ENCODE peak calls at places on chromosomes 13 and 19, in five cellular contexts. F is A549; S is dorsolateral prefrontal cortex; L is CD8-positive, alpha-beta T cell; M is Peyer's patch. V is an unnamed sample.

GRCh38 chr13:112643759-112644459 is 45.9 kb upstream of the ATP11A start:
- DNase-seq in M (no peak), L (no peak), S (no peak), F (no peak), V (no peak)

GRCh38 chr19:51097166-51097736 is 11.0 kb downstream of the CTU1 start:
- DNase-seq in F (peak), L (peak), S (peak), M (peak), V (peak)

GRCh38 chr13:29472317-29472961 is 123.0 kb downstream of the SLC7A1 start:
- DNase-seq in L (peak), M (peak), S (no peak), F (peak), V (peak)

GRCh38 chr13:36357231-36357630 is 11.0 kb upstream of the SPART start:
- DNase-seq in L (no peak), S (no peak), M (no peak), F (no peak), V (no peak)

GRCh38 chr13:32272021-32272695 is 43.0 kb downstream of the ZAR1L start:
- DNase-seq in S (no peak), L (no peak), F (no peak), M (no peak), V (peak)

GRCh38 chr19:48271531-48272151 is 1.8 kb downstream of the ZNF114 start:
- DNase-seq in S (peak), M (peak), L (no peak), F (peak), V (peak)

GRCh38 chr13:74409551-74409950 is 275.3 kb upstream of the KLF12 start:
- DNase-seq in S (no peak), L (no peak), M (no peak), F (no peak), V (peak)

GRCh38 chr19:14149509-14149994 is 13.2 kb upstream of the ASF1B start:
- DNase-seq in S (peak), F (no peak), L (peak), M (peak), V (no peak)

GRCh38 chr13:98315902-98316301 is 138.8 kb upstream of the RNF113B start:
- DNase-seq in S (no peak), L (no peak), M (no peak), F (no peak), V (no peak)

GRCh38 chr13:40060318-40061007 is 405.0 kb downstream of the COG6 start:
- DNase-seq in L (no peak), S (no peak), F (no peak), M (no peak), V (peak)

GRCh38 chr19:3154957-3155736 is 19.3 kb downstream of the GNA15 start:
- DNase-seq in S (no peak), M (peak), F (peak), L (peak), V (peak)
- H3K4me3 ChIP-seq in S (no peak), M (no peak), F (no peak), L (peak), V (no peak)

GRCh38 chr19:41264581-41265375 is 606 bp downstream of the HNRNPUL1 start:
- DNase-seq in S (peak), M (peak), F (peak), L (peak), V (peak)
- TF ChIP-seq CTCF in S (no peak), M (no peak), F (no peak), L (peak), V (no peak)

GRCh38 chr19:35046461-35046860 is 4.9 kb downstream of the HPN start:
- DNase-seq in S (no peak), L (no peak), M (no peak), F (no peak), V (no peak)

GRCh38 chr19:35048911-35049411 is 7.4 kb downstream of the HPN start:
- DNase-seq in S (peak), L (no peak), M (no peak), F (no peak), V (no peak)

GRCh38 chr19:35052599-35053190 is 11.2 kb downstream of the HPN start:
- DNase-seq in M (no peak), L (no peak), S (no peak), F (no peak), V (no peak)

GRCh38 chr19:35051796-35052195 is 10.3 kb downstream of the HPN start:
- DNase-seq in M (no peak), F (no peak), L (no peak), S (no peak), V (no peak)

DNA sequence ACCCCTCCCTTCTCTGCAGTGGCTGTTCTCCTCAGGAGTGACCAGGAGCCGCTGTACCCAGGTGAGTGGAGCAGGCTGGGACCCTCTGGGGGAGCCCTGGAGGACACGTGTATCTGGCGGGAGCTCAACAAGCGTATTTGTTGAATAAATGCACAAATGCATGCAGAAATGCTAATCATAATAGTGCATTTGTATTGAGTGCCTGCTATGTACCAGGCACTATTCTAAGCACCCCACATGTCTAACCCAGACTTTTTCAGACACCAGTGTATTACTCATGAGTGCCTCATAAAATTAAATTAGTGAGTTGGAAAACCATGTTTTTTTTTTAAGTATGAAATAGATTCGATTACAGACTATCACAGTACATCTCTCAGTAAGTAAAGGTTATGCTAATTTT is 7.9 kb downstream of the HPN start:
- DNase-seq in L (no peak), M (no peak), S (no peak), F (no peak), V (no peak)
- H3K4me3 ChIP-seq in L (no peak), M (no peak), S (no peak), F (no peak), V (no peak)

GRCh38 chr19:43505186-43505456 is 575 bp upstream of the PHLDB3 start:
- DNase-seq in F (no peak), M (no peak), L (no peak), S (no peak), V (no peak)

GRCh38 chr19:43501661-43502418 is 2.7 kb downstream of the PHLDB3 start:
- DNase-seq in L (no peak), S (no peak), F (no peak), M (no peak), V (no peak)

GRCh38 chr19:43504426-43505185 is at the start of gene PHLDB3:
- DNase-seq in M (peak), S (no peak), F (no peak), L (peak), V (peak)

GRCh38 chr19:43502419-43502976 is 2.0 kb downstream of the PHLDB3 start:
- DNase-seq in F (no peak), L (no peak), S (no peak), M (no peak), V (no peak)

DNA sequence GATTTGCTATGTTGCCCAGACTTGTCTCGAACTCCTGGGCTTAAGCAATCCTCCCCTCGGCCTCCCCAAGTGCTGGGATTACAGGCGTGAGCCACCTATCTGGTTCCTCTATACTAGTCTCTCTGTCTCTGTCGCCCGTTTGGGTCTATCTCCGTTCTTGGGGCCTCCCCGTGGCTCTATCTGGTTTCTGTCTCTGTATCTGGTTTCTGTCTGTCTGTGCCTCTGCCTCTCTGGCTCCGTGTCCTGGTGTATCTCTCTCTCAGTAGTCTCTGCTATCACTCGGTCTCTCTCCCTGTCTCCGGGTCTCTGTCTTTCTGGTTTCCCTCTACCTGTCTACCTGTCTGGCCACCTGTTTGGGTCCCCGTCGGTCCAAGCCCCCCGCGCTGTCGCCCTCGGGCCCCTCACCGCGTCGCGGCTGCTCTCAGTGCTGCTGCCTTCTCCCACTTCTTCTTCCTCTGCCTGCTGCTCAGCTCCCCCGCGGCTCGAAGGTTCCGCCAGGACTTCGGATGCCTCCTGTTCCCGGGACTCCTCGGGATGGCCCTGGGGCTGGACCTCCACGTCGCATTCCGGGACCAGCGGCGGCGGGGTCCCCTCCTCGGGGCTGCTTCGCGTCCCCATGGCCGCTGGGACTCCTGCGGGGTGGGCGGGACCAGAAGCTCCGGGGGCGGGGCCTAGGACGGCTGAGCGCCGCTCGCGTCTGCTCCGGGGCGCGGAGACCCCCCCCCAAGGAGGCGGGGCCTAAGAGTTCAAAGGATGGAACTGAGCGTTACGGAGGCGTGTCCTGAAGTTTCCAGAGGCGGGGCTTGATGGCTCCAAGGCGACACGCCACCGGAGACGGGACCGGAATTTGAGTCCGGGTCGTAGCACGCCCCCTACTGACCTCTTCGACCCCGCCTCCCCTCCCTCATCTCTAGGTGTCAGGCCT is 783 bp downstream of the PHLDB3 start:
- DNase-seq in L (peak), M (peak), F (peak), S (peak), V (peak)
- TF ChIP-seq CTCF in L (no peak), M (peak), F (peak), S (peak), V (no peak)

GRCh38 chr13:80132741-80133601 is 208.0 kb downstream of the SPRY2 start:
- DNase-seq in F (peak), M (peak), S (peak), L (no peak), V (peak)

GRCh38 chr13:80134360-80134759 is 206.6 kb downstream of the SPRY2 start:
- DNase-seq in M (no peak), F (no peak), L (no peak), S (no peak), V (no peak)

GRCh38 chr13:80131204-80131603 is 209.7 kb downstream of the SPRY2 start:
- DNase-seq in F (peak), S (peak), L (no peak), M (peak), V (peak)

GRCh38 chr13:80137994-80138393 is 202.9 kb downstream of the SPRY2 start:
- DNase-seq in M (no peak), F (no peak), L (no peak), S (no peak), V (peak)

DNA sequence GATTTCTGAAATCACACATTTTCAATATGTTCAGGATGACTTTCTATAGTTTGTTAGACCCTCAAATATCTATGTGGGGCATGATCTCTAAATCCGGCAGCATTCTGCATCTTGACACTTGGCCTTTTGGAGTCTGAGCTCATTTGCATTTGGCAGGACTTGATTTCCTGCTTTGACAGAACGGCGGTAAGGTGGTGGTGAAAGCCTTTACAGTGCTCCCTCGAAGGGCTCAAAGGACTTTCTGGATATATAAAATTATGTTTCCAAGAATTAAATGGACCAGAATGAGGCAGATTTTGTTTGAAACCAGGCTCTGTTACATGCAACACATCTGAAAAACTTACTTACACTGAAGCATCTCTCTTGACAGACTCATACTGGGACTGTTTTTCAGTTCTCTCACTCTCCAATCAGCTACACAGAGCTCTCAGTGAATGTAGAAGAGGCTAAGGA is 207.3 kb downstream of the SPRY2 start:
- DNase-seq in M (no peak), S (peak), F (no peak), L (no peak), V (no peak)
- H3K4me3 ChIP-seq in M (no peak), S (peak), F (no peak), L (no peak), V (no peak)

GRCh38 chr19:49684983-49685553 is 4.3 kb upstream of the ADM5 start:
- DNase-seq in S (no peak), F (no peak), L (no peak), M (no peak), V (no peak)

GRCh38 chr19:49682274-49682673 is 5.2 kb downstream of the PRMT1 start:
- DNase-seq in L (no peak), S (no peak), F (no peak), M (no peak), V (no peak)

GRCh38 chr19:49685845-49686332 is 3.5 kb upstream of the ADM5 start:
- DNase-seq in F (no peak), L (no peak), S (no peak), M (no peak), V (no peak)

GRCh38 chr19:49683814-49684250 is 5.6 kb upstream of the ADM5 start:
- DNase-seq in L (no peak), S (no peak), M (no peak), F (no peak), V (no peak)

GRCh38 chr19:49684251-49684982 is 5.0 kb upstream of the ADM5 start:
- DNase-seq in L (no peak), F (peak), S (no peak), M (no peak), V (no peak)
- TF ChIP-seq CTCF in L (no peak), F (peak), S (no peak), M (peak), V (peak)

DNA sequence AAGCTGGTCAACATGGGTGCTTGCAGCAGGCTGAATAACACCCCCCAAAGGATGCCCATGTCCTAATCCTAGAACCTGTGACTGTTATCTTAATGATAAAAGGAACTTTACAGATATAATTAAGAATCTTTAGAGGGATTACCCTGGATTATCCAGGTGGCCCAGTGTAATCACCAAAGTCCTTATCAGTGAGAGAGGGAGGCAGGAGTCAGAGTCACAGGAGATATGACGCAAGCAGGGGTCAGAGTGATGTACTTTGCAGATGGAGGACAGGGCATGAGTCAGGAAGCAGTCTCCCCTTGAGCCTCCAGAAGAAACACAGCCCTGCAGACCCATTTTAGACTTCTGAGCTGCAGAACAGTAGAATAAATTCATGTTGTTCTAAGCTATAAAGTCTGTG is 9.8 kb downstream of the ZNF606 start:
- DNase-seq in L (no peak), F (no peak), M (no peak), S (no peak), V (no peak)
- H3K4me3 ChIP-seq in L (no peak), F (no peak), M (no peak), S (no peak), V (no peak)

GRCh38 chr19:1041835-1042685 is 2.2 kb downstream of the ABCA7 start:
- DNase-seq in F (peak), S (no peak), L (no peak), M (peak), V (no peak)
- TF ChIP-seq CTCF in F (no peak), S (no peak), L (no peak), M (no peak), V (no peak)